ENCODE peak calls at places on chromosomes 1 and 21, in five cellular contexts. One of them, this sample, is unnamed.

GRCh38 chr1:2611034-2611501 is 21.7 kb downstream of the MMEL1 start:
- DNase-seq in sigmoid colon: peak
- DNase-seq in spleen: peak
- DNase-seq in endothelial cell of umbilical vein: peak
- DNase-seq in breast epithelium: peak
- DNase-seq in this sample: no peak

GRCh38 chr1:205849619-205850355 is at the start of gene PM20D1:
- DNase-seq in sigmoid colon: peak
- DNase-seq in spleen: peak
- DNase-seq in endothelial cell of umbilical vein: peak
- DNase-seq in breast epithelium: peak
- DNase-seq in this sample: no peak

GRCh38 chr1:165075725-165076370 is 280.7 kb downstream of the LMX1A start:
- DNase-seq in sigmoid colon: no peak
- DNase-seq in spleen: no peak
- DNase-seq in endothelial cell of umbilical vein: peak
- DNase-seq in breast epithelium: no peak
- DNase-seq in this sample: no peak

GRCh38 chr1:204817341-204817740 is 53.3 kb upstream of the NFASC start:
- DNase-seq in sigmoid colon: no peak
- DNase-seq in spleen: no peak
- DNase-seq in endothelial cell of umbilical vein: no peak
- DNase-seq in breast epithelium: no peak
- DNase-seq in this sample: no peak

GRCh38 chr21:32173106-32173755 is 105.6 kb downstream of the MIS18A start:
- DNase-seq in sigmoid colon: no peak
- DNase-seq in spleen: no peak
- DNase-seq in endothelial cell of umbilical vein: no peak
- DNase-seq in breast epithelium: no peak
- DNase-seq in this sample: no peak

GRCh38 chr1:39425151-39425550 is 66.3 kb upstream of the BMP8A start:
- DNase-seq in sigmoid colon: no peak
- DNase-seq in spleen: no peak
- DNase-seq in endothelial cell of umbilical vein: no peak
- DNase-seq in breast epithelium: no peak
- DNase-seq in this sample: no peak

GRCh38 chr1:229027622-229028182 is 243.2 kb upstream of the RAB4A start:
- DNase-seq in sigmoid colon: peak
- DNase-seq in spleen: no peak
- DNase-seq in endothelial cell of umbilical vein: peak
- DNase-seq in breast epithelium: no peak
- DNase-seq in this sample: no peak

GRCh38 chr1:234324668-234325225 is 48.5 kb upstream of the COA6 start:
- DNase-seq in sigmoid colon: no peak
- DNase-seq in spleen: peak
- DNase-seq in endothelial cell of umbilical vein: no peak
- DNase-seq in breast epithelium: no peak
- DNase-seq in this sample: no peak

GRCh38 chr1:173267453-173267945 is 60.4 kb upstream of the TNFSF4 start:
- DNase-seq in sigmoid colon: no peak
- DNase-seq in spleen: no peak
- DNase-seq in endothelial cell of umbilical vein: peak
- DNase-seq in breast epithelium: no peak
- DNase-seq in this sample: no peak

DNA sequence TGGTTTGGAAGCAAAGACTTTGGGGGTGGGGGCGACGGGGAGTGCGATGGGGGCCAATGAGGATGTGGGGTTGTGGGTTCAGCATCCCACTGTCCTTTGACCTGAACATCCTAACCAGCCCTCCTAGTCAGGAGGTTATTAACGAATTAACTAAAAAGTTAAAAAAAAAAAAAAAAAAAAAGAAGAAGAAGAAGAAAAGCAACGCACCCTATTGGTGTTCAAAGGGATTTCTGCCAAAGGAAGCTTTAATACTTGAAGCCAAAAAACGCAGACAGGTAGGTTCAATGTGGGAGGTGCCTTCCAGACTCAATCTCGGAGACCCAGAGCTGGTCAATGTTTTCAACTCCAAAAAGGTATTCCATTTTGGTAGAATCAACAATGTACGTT is 2.2 kb downstream of the CLIC6 start:
- DNase-seq in sigmoid colon: no peak
- DNase-seq in spleen: no peak
- DNase-seq in endothelial cell of umbilical vein: no peak
- DNase-seq in breast epithelium: no peak
- DNase-seq in this sample: no peak
- TF ChIP-seq CTCF in sigmoid colon: no peak
- TF ChIP-seq CTCF in spleen: no peak
- TF ChIP-seq CTCF in endothelial cell of umbilical vein: no peak
- TF ChIP-seq CTCF in breast epithelium: no peak
- TF ChIP-seq CTCF in this sample: no peak

DNA sequence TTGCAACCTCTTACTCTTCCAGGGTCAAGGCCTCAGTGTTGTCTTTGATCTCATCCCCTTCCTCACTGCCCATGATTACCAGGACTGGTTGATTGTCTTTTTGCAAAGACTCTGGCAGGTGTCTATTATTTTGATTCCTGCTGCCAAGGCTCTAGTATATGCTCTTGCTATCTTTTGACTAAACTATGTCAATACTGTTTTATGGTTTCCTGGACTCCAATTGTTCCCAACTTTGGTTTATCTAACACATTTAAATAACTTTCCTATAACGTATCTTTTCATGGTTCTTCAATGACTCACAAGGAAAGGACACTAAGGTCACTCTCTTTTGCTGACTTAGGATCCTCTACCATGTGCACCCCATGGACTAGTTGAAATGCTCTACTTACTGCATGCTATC is 141.5 kb downstream of the PTPRC start:
- DNase-seq in sigmoid colon: no peak
- DNase-seq in spleen: no peak
- DNase-seq in endothelial cell of umbilical vein: peak
- DNase-seq in breast epithelium: no peak
- DNase-seq in this sample: no peak
- TF ChIP-seq POLR2AphosphoS5 in sigmoid colon: no peak
- TF ChIP-seq POLR2AphosphoS5 in spleen: no peak
- TF ChIP-seq POLR2AphosphoS5 in endothelial cell of umbilical vein: no peak
- TF ChIP-seq POLR2AphosphoS5 in breast epithelium: no peak
- TF ChIP-seq POLR2AphosphoS5 in this sample: no peak

DNA sequence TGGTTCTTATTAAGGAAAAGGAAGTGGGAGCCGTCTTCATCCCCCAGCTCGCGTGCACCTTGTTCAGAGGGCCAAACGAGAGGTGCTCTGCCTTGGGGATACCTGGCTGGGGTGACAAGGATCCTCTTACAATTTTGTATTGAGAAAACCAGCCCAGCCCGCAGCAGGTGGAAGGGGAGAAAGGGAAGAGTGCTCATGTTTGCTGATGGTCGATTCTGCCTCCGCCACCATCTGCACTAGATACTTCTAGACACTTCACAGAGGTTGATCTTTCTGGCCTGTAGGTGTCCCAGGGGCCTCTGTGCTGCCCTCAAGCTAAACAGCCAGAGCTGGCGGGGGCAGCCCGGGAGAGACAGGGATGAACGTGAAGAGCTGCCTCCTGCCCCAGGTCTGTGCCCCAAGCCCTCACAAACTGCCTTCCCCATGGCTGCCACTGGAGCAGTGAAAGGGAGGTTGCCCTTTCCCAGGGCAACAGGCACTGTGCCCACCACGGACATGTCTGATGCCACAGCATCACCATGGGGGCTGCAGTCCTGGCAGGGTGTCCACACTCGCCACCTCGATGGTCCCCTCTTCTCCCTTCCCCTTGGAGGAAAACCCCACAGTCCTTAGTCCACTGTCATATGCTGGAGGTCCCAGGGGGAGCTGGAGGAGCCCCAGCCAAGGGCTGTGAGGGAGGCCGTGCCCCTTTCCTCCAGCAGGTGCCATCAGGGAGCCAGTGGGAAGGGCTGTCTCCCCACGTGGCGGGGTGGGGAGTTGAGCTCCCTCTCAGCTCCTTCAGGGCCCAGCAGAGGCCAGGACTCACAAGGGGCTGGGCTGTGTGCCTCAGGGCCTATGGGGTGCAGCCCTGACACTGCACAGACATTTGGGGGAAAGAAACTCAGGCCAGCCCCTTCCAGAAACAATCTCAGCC is 8.1 kb downstream of the ADPRS start:
- DNase-seq in sigmoid colon: no peak
- DNase-seq in spleen: no peak
- DNase-seq in endothelial cell of umbilical vein: no peak
- DNase-seq in breast epithelium: no peak
- DNase-seq in this sample: no peak
- TF ChIP-seq CTCF in sigmoid colon: no peak
- TF ChIP-seq CTCF in spleen: no peak
- TF ChIP-seq CTCF in endothelial cell of umbilical vein: peak
- TF ChIP-seq CTCF in breast epithelium: no peak
- TF ChIP-seq CTCF in this sample: no peak

GRCh38 chr1:28775121-28775942 is 36.6 kb upstream of the OPRD1 start:
- DNase-seq in sigmoid colon: peak
- DNase-seq in spleen: peak
- DNase-seq in endothelial cell of umbilical vein: peak
- DNase-seq in breast epithelium: peak
- DNase-seq in this sample: no peak
- TF ChIP-seq POLR2AphosphoS5 in sigmoid colon: no peak
- TF ChIP-seq POLR2AphosphoS5 in spleen: peak
- TF ChIP-seq POLR2AphosphoS5 in endothelial cell of umbilical vein: peak
- TF ChIP-seq POLR2AphosphoS5 in breast epithelium: peak
- TF ChIP-seq POLR2AphosphoS5 in this sample: peak

GRCh38 chr1:22887491-22887890 is 85.2 kb downstream of the LACTBL1 start:
- DNase-seq in sigmoid colon: no peak
- DNase-seq in spleen: no peak
- DNase-seq in endothelial cell of umbilical vein: no peak
- DNase-seq in breast epithelium: no peak
- DNase-seq in this sample: no peak

GRCh38 chr1:22883406-22883805 is 89.3 kb downstream of the LACTBL1 start:
- DNase-seq in sigmoid colon: no peak
- DNase-seq in spleen: no peak
- DNase-seq in endothelial cell of umbilical vein: no peak
- DNase-seq in breast epithelium: no peak
- DNase-seq in this sample: no peak

GRCh38 chr1:22888320-22889075 is 84.2 kb downstream of the LACTBL1 start:
- DNase-seq in sigmoid colon: no peak
- DNase-seq in spleen: no peak
- DNase-seq in endothelial cell of umbilical vein: peak
- DNase-seq in breast epithelium: no peak
- DNase-seq in this sample: no peak

GRCh38 chr1:22884806-22885559 is 87.7 kb downstream of the LACTBL1 start:
- DNase-seq in sigmoid colon: no peak
- DNase-seq in spleen: no peak
- DNase-seq in endothelial cell of umbilical vein: no peak
- DNase-seq in breast epithelium: no peak
- DNase-seq in this sample: no peak

DNA sequence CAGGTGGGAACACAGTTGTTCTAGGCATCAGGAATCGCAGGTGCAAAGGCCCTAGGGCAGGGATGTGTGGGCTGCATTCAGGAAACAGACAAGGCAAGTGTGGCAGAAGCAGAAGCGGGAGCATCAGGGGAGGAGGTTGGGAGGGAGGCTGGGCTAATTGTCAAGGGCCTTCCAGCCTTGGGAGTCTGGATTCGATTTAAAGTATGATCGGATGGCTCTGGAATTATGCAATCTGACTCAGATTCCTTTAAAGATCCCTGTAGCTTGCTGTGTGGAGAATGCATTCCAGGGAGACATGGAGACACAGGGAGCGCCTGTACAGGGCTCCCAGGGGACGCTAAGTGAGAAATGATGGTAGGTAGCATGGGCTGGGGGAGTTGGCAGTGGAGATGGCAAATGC is 86.5 kb downstream of the LACTBL1 start:
- DNase-seq in sigmoid colon: no peak
- DNase-seq in spleen: no peak
- DNase-seq in endothelial cell of umbilical vein: no peak
- DNase-seq in breast epithelium: no peak
- DNase-seq in this sample: no peak
- TF ChIP-seq CTCF in sigmoid colon: no peak
- TF ChIP-seq CTCF in spleen: no peak
- TF ChIP-seq CTCF in endothelial cell of umbilical vein: no peak
- TF ChIP-seq CTCF in breast epithelium: no peak
- TF ChIP-seq CTCF in this sample: no peak

GRCh38 chr1:207025144-207025880 is 7.2 kb downstream of the C1orf116 start:
- DNase-seq in sigmoid colon: no peak
- DNase-seq in spleen: no peak
- DNase-seq in endothelial cell of umbilical vein: peak
- DNase-seq in breast epithelium: no peak
- DNase-seq in this sample: peak
- TF ChIP-seq POLR2AphosphoS5 in sigmoid colon: no peak
- TF ChIP-seq POLR2AphosphoS5 in spleen: no peak
- TF ChIP-seq POLR2AphosphoS5 in endothelial cell of umbilical vein: no peak
- TF ChIP-seq POLR2AphosphoS5 in breast epithelium: no peak
- TF ChIP-seq POLR2AphosphoS5 in this sample: no peak

DNA sequence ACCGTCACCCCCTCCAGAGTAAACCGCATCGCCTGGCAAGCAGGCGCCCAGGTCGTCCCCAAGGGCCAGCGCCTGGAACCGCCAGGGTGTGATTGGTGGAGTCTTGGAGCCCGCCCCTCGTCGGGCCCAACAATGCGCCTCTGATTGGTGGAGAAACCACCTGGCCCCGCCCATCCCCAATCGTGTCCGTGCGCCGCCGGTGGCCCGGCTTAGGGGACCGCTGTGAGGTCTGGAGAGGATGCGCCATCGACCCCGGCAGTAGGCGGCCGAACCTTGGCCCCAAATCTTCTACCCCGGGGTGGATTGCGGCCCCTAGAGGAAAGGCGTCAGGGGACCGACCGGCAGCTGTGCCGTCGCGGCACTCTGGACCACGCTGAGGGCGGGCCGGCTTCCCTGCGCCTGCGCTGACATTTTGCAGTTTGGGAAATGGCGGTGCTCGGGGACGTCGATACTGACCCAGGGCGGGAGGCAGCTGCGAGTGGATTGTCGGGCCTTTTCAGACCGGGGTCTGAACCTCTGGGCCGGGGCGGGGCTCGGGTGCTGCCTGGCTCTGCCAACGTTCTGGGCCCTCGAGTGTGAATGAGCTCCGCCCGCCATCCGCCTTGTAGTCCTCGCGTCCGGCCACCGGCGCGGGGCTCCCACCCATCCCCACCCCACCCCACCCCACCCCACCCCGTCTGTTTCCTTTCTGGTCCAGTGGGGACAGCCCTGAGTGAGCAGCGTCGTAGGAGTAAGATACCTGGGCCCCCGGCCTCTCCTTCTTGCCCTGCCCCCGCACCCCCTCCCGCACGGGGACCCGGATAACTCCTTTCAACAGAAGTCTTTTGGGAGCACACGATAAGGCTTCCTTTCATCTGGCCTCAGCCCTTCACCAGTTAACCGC is 34.2 kb downstream of the SLC2A1 start:
- DNase-seq in sigmoid colon: peak
- DNase-seq in spleen: peak
- DNase-seq in endothelial cell of umbilical vein: peak
- DNase-seq in breast epithelium: peak
- DNase-seq in this sample: peak
- TF ChIP-seq CTCF in sigmoid colon: no peak
- TF ChIP-seq CTCF in spleen: peak
- TF ChIP-seq CTCF in endothelial cell of umbilical vein: no peak
- TF ChIP-seq CTCF in breast epithelium: no peak
- TF ChIP-seq CTCF in this sample: peak

GRCh38 chr1:163381487-163382184 is 59.9 kb downstream of the NUF2 start:
- DNase-seq in sigmoid colon: no peak
- DNase-seq in spleen: no peak
- DNase-seq in endothelial cell of umbilical vein: no peak
- DNase-seq in breast epithelium: no peak
- DNase-seq in this sample: no peak
- TF ChIP-seq POLR2AphosphoS5 in sigmoid colon: no peak
- TF ChIP-seq POLR2AphosphoS5 in spleen: no peak
- TF ChIP-seq POLR2AphosphoS5 in endothelial cell of umbilical vein: no peak
- TF ChIP-seq POLR2AphosphoS5 in breast epithelium: no peak
- TF ChIP-seq POLR2AphosphoS5 in this sample: no peak

This sample was measured in esophagus muscularis mucosa.